ENCODE peak calls at places on chromosomes 2 and 18, in ten cellular contexts. M, G, W, B, F, K, N, E, D and I are unnamed samples.

GRCh38 chr2:75525434-75526308 is 35.1 kb downstream of the EVA1A start:
- DNase-seq in G (no peak), B (no peak), E (no peak), D (peak; percentile 40), K (peak; percentile 33), W (no peak), N (no peak), M (no peak), F (peak; percentile 39), I (no peak)

GRCh38 chr18:77096936-77097886 is 35.4 kb downstream of the MBP start:
- DNase-seq in M (no peak), K (no peak), N (no peak), W (no peak), F (no peak), G (no peak), D (no peak), E (no peak), B (no peak), I (no peak)

GRCh38 chr18:13179566-13180113 is 38.9 kb upstream of the LDLRAD4 start:
- DNase-seq in D (no peak), F (no peak), W (no peak), G (no peak), M (no peak), B (no peak), E (peak; percentile 37), N (no peak), K (no peak), I (no peak)

GRCh38 chr2:18232731-18233438 is 327.6 kb downstream of the RDH14 start:
- DNase-seq in W (no peak), B (no peak), F (peak; percentile 16), M (peak; percentile 15), E (no peak), K (peak; percentile 32), N (no peak), G (no peak), D (peak; percentile 2), I (no peak)

GRCh38 chr2:7707723-7708122 is 790.5 kb downstream of the RNF144A start:
- DNase-seq in B (no peak), E (no peak), D (peak; percentile 51), K (peak; percentile 62), N (no peak), G (no peak), W (no peak), M (peak; percentile 37), F (peak; percentile 3), I (no peak)

GRCh38 chr2:230627806-230628724 is 84.6 kb upstream of the CAB39 start:
- DNase-seq in W (no peak), G (no peak), E (peak; percentile 15), K (peak; percentile 56), B (no peak), M (peak; percentile 69), F (peak; percentile 59), D (peak; percentile 78), N (no peak), I (no peak)

GRCh38 chr18:76306685-76307292 is 188.3 kb downstream of the ZNF516 start:
- DNase-seq in W (no peak), N (no peak), D (no peak), G (no peak), F (no peak), B (no peak), E (no peak), M (no peak), K (no peak), I (no peak)

GRCh38 chr2:190636362-190636761 is 12.5 kb upstream of the NAB1 start:
- DNase-seq in W (no peak), K (peak; percentile 59), N (no peak), F (peak; percentile 91), B (no peak), D (peak; percentile 75), G (no peak), E (no peak), M (peak; percentile 39), I (no peak)

GRCh38 chr2:156399950-156400703 is 36.1 kb upstream of the GPD2 start:
- DNase-seq in M (peak; percentile 77), N (no peak), G (peak; percentile 93), E (peak; percentile 89), K (no peak), B (peak; percentile 43), W (no peak), D (peak; percentile 64), F (no peak), I (peak; percentile 50)

GRCh38 chr2:218125626-218126080 is at the start of gene CXCR2:
- DNase-seq in N (no peak), W (no peak), M (no peak), D (no peak), B (no peak), G (no peak), F (no peak), K (no peak), E (peak; percentile 13), I (no peak)

GRCh38 chr2:233084488-233084887 is 24.3 kb downstream of the INPP5D start:
- DNase-seq in G (peak; percentile 28), F (peak; percentile 50), N (no peak), E (peak; percentile 76), K (no peak), M (no peak), B (no peak), W (no peak), D (no peak), I (peak; percentile 55)
- H3K4me3 ChIP-seq in G (no peak overlapping the region), F (no peak overlapping the region), N (peak overlapping the region; percentile 35), E (no peak overlapping the region), K (no peak overlapping the region), M (no peak overlapping the region), B (no peak overlapping the region), W (no peak overlapping the region), D (no peak overlapping the region), I (no peak overlapping the region)

GRCh38 chr2:205681836-205682238 is 464 bp upstream of the NRP2 start:
- DNase-seq in D (no peak), M (no peak), K (no peak), F (peak; percentile 20), E (no peak), N (no peak), B (no peak), W (no peak), G (no peak), I (no peak)
- H3K4me3 ChIP-seq in D (peak overlapping the region; percentile 90), M (peak overlapping the region; percentile 62), K (peak overlapping the region; percentile 77), F (peak overlapping the region; percentile 62), E (peak overlapping the region; percentile 21), N (no peak overlapping the region), B (peak overlapping the region; percentile 58), W (no peak overlapping the region), G (peak overlapping the region; percentile 71), I (peak overlapping the region; percentile 32)

GRCh38 chr2:95346738-95347671 is 49.9 kb downstream of the KCNIP3 start:
- DNase-seq in M (peak; percentile 22), D (no peak), E (no peak), G (peak; percentile 89), B (no peak), F (peak; percentile 9), W (no peak), N (no peak), K (no peak), I (no peak)
- H3K4me3 ChIP-seq in M (peak overlapping the region; percentile 58), D (peak overlapping the region; percentile 52), E (no peak overlapping the region), G (peak overlapping the region; percentile 63), B (peak overlapping the region; percentile 40), F (peak overlapping the region; percentile 47), W (no peak overlapping the region), N (no peak overlapping the region), K (peak overlapping the region; percentile 41), I (no peak overlapping the region)

GRCh38 chr2:10331702-10332401 is 29.1 kb downstream of the HPCAL1 start:
- DNase-seq in F (no peak), B (no peak), E (peak; percentile 62), D (no peak), N (peak; percentile 27), M (no peak), W (no peak), K (no peak), G (no peak), I (peak; percentile 46)
- H3K4me3 ChIP-seq in F (no peak overlapping the region), B (no peak overlapping the region), E (no peak overlapping the region), D (no peak overlapping the region), N (peak overlapping the region; percentile 86), M (no peak overlapping the region), W (no peak overlapping the region), K (no peak overlapping the region), G (peak overlapping the region; percentile 17), I (peak overlapping the region; percentile 67)